ENCODE peak calls at places on chromosomes 3 and 15, in four cellular contexts. One of them, this sample, is unnamed.

GRCh38 chr3:196502775-196503181 is 790 bp downstream of the RNF168 start:
- DNase-seq in bronchial epithelial cell: peak; percentile 91
- DNase-seq in CD8-positive, alpha-beta T cell: peak; percentile 42
- DNase-seq in stomach: peak; percentile 46
- DNase-seq in this sample: peak; percentile 54

GRCh38 chr3:151307131-151307530 is 9.5 kb downstream of the GPR87 start:
- DNase-seq in bronchial epithelial cell: peak; percentile 72
- DNase-seq in stomach: no peak
- DNase-seq in CD8-positive, alpha-beta T cell: no peak
- DNase-seq in this sample: no peak

GRCh38 chr15:100880139-100880896 is 687 bp downstream of the ALDH1A3 start:
- DNase-seq in bronchial epithelial cell: no peak
- DNase-seq in stomach: no peak
- DNase-seq in CD8-positive, alpha-beta T cell: no peak
- DNase-seq in this sample: no peak

GRCh38 chr15:75204340-75205063 is 2.8 kb downstream of the C15orf39 start:
- DNase-seq in stomach: peak; percentile 92
- DNase-seq in bronchial epithelial cell: peak; percentile 86
- DNase-seq in CD8-positive, alpha-beta T cell: peak; percentile 73
- DNase-seq in this sample: peak; percentile 94

GRCh38 chr15:76674883-76675282 is 230.3 kb downstream of the SCAPER start:
- DNase-seq in bronchial epithelial cell: peak; percentile 29
- DNase-seq in stomach: no peak
- DNase-seq in CD8-positive, alpha-beta T cell: no peak
- DNase-seq in this sample: no peak

GRCh38 chr15:93210995-93211394 is 122.0 kb upstream of the RGMA start:
- DNase-seq in stomach: no peak
- DNase-seq in bronchial epithelial cell: peak; percentile 30
- DNase-seq in CD8-positive, alpha-beta T cell: no peak
- DNase-seq in this sample: no peak

GRCh38 chr3:78666458-78666800 is 1101.4 kb downstream of the ROBO1 start:
- DNase-seq in CD8-positive, alpha-beta T cell: no peak
- DNase-seq in bronchial epithelial cell: peak; percentile 89
- DNase-seq in stomach: no peak
- DNase-seq in this sample: no peak

GRCh38 chr15:83287541-83288027 is 3.1 kb upstream of the BNC1 start:
- DNase-seq in stomach: no peak
- DNase-seq in bronchial epithelial cell: peak; percentile 88
- DNase-seq in CD8-positive, alpha-beta T cell: no peak
- DNase-seq in this sample: no peak

GRCh38 chr3:88149146-88149515 is 628 bp upstream of the C3orf38 start:
- DNase-seq in stomach: no peak
- DNase-seq in bronchial epithelial cell: peak; percentile 44
- DNase-seq in CD8-positive, alpha-beta T cell: no peak
- DNase-seq in this sample: no peak

GRCh38 chr3:71345429-71346027 is 238.0 kb downstream of the FOXP1 start:
- DNase-seq in stomach: no peak
- DNase-seq in bronchial epithelial cell: no peak
- DNase-seq in CD8-positive, alpha-beta T cell: no peak
- DNase-seq in this sample: peak; percentile 37

GRCh38 chr3:53744351-53744750 is 101.9 kb downstream of the CHDH start:
- DNase-seq in stomach: peak; percentile 62
- DNase-seq in bronchial epithelial cell: no peak
- DNase-seq in CD8-positive, alpha-beta T cell: no peak
- DNase-seq in this sample: no peak

GRCh38 chr3:69855436-69856162 is 116.3 kb downstream of the MITF start:
- DNase-seq in CD8-positive, alpha-beta T cell: no peak
- DNase-seq in bronchial epithelial cell: no peak
- DNase-seq in stomach: no peak
- DNase-seq in this sample: no peak

GRCh38 chr3:111331306-111331705 is 210.7 kb upstream of the CD96 start:
- DNase-seq in CD8-positive, alpha-beta T cell: no peak
- DNase-seq in stomach: no peak
- DNase-seq in bronchial epithelial cell: no peak
- DNase-seq in this sample: no peak

GRCh38 chr15:45091161-45091560 is 22.8 kb downstream of the DUOX2 start:
- DNase-seq in bronchial epithelial cell: peak; percentile 55
- DNase-seq in CD8-positive, alpha-beta T cell: no peak
- DNase-seq in stomach: no peak
- DNase-seq in this sample: peak; percentile 9

GRCh38 chr3:158313344-158313927 is 203.5 kb downstream of the RSRC1 start:
- DNase-seq in CD8-positive, alpha-beta T cell: no peak
- DNase-seq in stomach: no peak
- DNase-seq in bronchial epithelial cell: peak; percentile 52
- DNase-seq in this sample: no peak

GRCh38 chr3:46449755-46450552 is 14.8 kb downstream of the LTF start:
- DNase-seq in CD8-positive, alpha-beta T cell: no peak
- DNase-seq in bronchial epithelial cell: peak; percentile 15
- DNase-seq in stomach: no peak
- DNase-seq in this sample: no peak

GRCh38 chr15:40594429-40594836 is 384 bp downstream of the KNL1 start:
- DNase-seq in bronchial epithelial cell: peak; percentile 37
- DNase-seq in stomach: no peak
- DNase-seq in CD8-positive, alpha-beta T cell: no peak
- DNase-seq in this sample: peak; percentile 70

GRCh38 chr3:155423526-155423925 is 130.0 kb upstream of the STRIT1 start:
- DNase-seq in bronchial epithelial cell: no peak
- DNase-seq in stomach: no peak
- DNase-seq in CD8-positive, alpha-beta T cell: no peak
- DNase-seq in this sample: no peak

GRCh38 chr3:146532406-146532805 is 12.0 kb downstream of the PLSCR1 start:
- DNase-seq in bronchial epithelial cell: no peak
- DNase-seq in CD8-positive, alpha-beta T cell: no peak
- DNase-seq in stomach: no peak
- DNase-seq in this sample: no peak

GRCh38 chr15:66961407-66961884 is 104.0 kb upstream of the SMAD3 start:
- DNase-seq in stomach: no peak
- DNase-seq in CD8-positive, alpha-beta T cell: no peak
- DNase-seq in bronchial epithelial cell: no peak
- DNase-seq in this sample: peak; percentile 28

GRCh38 chr3:25884981-25885380 is 95.1 kb downstream of the OXSM start:
- DNase-seq in bronchial epithelial cell: no peak
- DNase-seq in stomach: no peak
- DNase-seq in CD8-positive, alpha-beta T cell: no peak
- DNase-seq in this sample: no peak

GRCh38 chr3:171013822-171014748 is 12.4 kb downstream of the SLC2A2 start:
- DNase-seq in stomach: no peak
- DNase-seq in bronchial epithelial cell: no peak
- DNase-seq in CD8-positive, alpha-beta T cell: no peak
- DNase-seq in this sample: no peak

GRCh38 chr15:41810651-41811431 is 17.1 kb upstream of the JMJD7 start:
- DNase-seq in bronchial epithelial cell: no peak
- DNase-seq in CD8-positive, alpha-beta T cell: no peak
- DNase-seq in stomach: no peak
- DNase-seq in this sample: no peak

GRCh38 chr15:41806291-41807181 is 21.4 kb upstream of the JMJD7 start:
- DNase-seq in bronchial epithelial cell: peak; percentile 93
- DNase-seq in CD8-positive, alpha-beta T cell: no peak
- DNase-seq in stomach: peak; percentile 72
- DNase-seq in this sample: no peak

GRCh38 chr15:41811432-41812195 is 16.3 kb upstream of the JMJD7 start:
- DNase-seq in stomach: peak; percentile 89
- DNase-seq in CD8-positive, alpha-beta T cell: peak; percentile 67
- DNase-seq in bronchial epithelial cell: peak; percentile 66
- DNase-seq in this sample: peak; percentile 87

GRCh38 chr15:41809121-41809520 is 18.8 kb upstream of the JMJD7 start:
- DNase-seq in stomach: no peak
- DNase-seq in bronchial epithelial cell: no peak
- DNase-seq in CD8-positive, alpha-beta T cell: no peak
- DNase-seq in this sample: no peak

DNA sequence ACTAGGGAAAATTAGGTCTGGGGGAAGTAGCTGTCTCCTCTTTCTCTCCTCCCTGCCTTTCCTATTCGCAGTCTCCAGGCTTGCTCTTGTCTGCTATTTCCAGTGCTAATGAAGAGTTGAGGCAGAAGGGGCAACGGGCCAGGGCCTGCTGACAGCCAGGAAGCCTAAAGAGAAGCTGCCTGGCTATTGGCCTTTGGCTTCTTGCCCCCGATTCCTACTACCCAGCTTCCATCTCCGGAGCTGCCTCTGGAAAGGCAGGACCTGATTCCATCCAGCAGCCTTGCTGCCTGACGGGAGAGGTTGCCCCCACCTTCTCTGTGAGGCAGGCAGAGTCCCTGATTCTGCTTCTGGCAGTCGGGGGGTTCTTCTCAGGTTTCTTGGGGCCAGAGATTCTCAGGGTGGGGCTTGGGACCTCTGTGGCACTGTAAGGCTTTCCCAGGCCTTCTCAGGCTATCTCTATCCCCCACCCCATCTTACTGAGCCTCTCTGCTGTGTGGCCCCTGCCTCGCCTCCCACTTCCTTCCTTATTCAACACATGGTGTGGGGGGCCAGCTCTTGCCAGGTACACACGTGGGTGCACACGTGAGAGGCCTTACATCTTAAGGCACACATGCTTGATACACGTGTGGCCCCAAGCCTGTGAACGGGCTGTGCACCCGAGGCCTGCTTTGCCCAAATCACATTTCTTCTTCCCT is 18.2 kb upstream of the JMJD7 start:
- DNase-seq in stomach: no peak
- DNase-seq in bronchial epithelial cell: no peak
- DNase-seq in CD8-positive, alpha-beta T cell: no peak
- DNase-seq in this sample: no peak
- H3K36me3 ChIP-seq in stomach: peaks cover 51% of the 10 kb centered on the region
- H3K36me3 ChIP-seq in bronchial epithelial cell: peaks cover 27% of the 10 kb centered on the region
- H3K36me3 ChIP-seq in CD8-positive, alpha-beta T cell: no peaks in the 10 kb centered on the region
- H3K36me3 ChIP-seq in this sample: peaks cover 10% of the 10 kb centered on the region

DNA sequence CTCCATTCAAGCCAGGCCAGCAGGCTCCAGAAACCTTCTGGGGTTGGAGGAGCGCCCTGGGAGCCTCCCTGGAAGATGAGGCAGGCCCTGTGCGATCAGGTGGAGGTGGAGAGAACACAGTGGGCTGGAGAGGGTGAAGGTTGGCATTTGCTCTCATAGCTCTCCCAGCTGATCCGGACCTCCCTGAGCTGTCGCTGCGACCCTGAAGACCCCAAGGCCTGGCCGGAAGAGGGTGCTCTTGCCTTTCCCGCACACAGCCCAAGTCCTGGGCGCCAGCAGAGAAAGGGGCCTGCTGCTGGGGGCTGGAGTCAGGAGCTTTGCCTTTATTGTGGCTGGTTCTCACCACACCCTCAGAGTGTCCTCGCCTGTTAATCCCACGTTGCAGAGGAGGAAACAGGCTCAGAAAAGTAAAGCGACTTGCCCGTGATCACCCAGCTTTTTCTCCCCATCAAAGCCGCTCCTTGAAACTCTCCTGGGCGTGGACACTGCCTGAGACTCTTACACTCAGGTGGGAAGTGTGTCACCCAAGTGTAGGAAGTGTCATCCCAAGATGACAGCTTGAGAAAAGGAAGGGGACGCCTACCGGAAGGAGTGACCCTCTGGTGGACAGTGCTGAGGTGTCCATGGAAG is 8.6 kb upstream of the RPL29 start:
- DNase-seq in stomach: no peak
- DNase-seq in CD8-positive, alpha-beta T cell: no peak
- DNase-seq in bronchial epithelial cell: peak; percentile 17
- DNase-seq in this sample: no peak
- TF ChIP-seq CTCF in stomach: no peak
- TF ChIP-seq CTCF in CD8-positive, alpha-beta T cell: no peak
- TF ChIP-seq CTCF in bronchial epithelial cell: peak; percentile 57
- TF ChIP-seq CTCF in this sample: peak; percentile 71

GRCh38 chr3:186024210-186024609 is 84.7 kb downstream of the ETV5 start:
- DNase-seq in CD8-positive, alpha-beta T cell: no peak
- DNase-seq in bronchial epithelial cell: no peak
- DNase-seq in stomach: no peak
- DNase-seq in this sample: peak; percentile 57

GRCh38 chr3:186021673-186022362 is 84.0 kb upstream of the TRA2B start:
- DNase-seq in CD8-positive, alpha-beta T cell: no peak
- DNase-seq in stomach: no peak
- DNase-seq in bronchial epithelial cell: peak; percentile 50
- DNase-seq in this sample: peak; percentile 34

GRCh38 chr3:186022931-186023330 is 85.1 kb upstream of the TRA2B start:
- DNase-seq in CD8-positive, alpha-beta T cell: no peak
- DNase-seq in stomach: no peak
- DNase-seq in bronchial epithelial cell: no peak
- DNase-seq in this sample: no peak

DNA sequence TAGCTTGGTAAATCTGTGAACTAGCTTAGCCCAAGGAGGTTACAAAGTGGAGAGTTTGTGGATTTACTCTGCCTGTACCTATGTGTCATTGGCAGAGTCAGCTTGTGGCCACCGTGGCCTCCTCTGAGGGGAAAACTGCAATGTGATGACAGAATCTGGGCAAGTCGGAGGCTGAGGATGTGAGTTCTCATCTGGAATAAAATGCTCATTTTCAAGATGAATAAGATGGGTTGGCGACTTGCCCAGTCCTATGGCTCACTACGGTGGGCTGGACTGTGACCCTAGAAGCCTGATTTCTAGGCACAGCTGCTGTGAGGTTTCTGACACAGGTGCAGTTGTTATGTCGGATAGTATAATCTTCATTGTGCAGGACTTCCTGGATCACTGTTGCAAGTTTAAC is 83.7 kb downstream of the ETV5 start:
- DNase-seq in stomach: no peak
- DNase-seq in CD8-positive, alpha-beta T cell: no peak
- DNase-seq in bronchial epithelial cell: no peak
- DNase-seq in this sample: no peak
- H3K36me3 ChIP-seq in stomach: no peaks in the 10 kb centered on the region
- H3K36me3 ChIP-seq in CD8-positive, alpha-beta T cell: no peaks in the 10 kb centered on the region
- H3K36me3 ChIP-seq in bronchial epithelial cell: no peaks in the 10 kb centered on the region
- H3K36me3 ChIP-seq in this sample: no peaks in the 10 kb centered on the region

DNA sequence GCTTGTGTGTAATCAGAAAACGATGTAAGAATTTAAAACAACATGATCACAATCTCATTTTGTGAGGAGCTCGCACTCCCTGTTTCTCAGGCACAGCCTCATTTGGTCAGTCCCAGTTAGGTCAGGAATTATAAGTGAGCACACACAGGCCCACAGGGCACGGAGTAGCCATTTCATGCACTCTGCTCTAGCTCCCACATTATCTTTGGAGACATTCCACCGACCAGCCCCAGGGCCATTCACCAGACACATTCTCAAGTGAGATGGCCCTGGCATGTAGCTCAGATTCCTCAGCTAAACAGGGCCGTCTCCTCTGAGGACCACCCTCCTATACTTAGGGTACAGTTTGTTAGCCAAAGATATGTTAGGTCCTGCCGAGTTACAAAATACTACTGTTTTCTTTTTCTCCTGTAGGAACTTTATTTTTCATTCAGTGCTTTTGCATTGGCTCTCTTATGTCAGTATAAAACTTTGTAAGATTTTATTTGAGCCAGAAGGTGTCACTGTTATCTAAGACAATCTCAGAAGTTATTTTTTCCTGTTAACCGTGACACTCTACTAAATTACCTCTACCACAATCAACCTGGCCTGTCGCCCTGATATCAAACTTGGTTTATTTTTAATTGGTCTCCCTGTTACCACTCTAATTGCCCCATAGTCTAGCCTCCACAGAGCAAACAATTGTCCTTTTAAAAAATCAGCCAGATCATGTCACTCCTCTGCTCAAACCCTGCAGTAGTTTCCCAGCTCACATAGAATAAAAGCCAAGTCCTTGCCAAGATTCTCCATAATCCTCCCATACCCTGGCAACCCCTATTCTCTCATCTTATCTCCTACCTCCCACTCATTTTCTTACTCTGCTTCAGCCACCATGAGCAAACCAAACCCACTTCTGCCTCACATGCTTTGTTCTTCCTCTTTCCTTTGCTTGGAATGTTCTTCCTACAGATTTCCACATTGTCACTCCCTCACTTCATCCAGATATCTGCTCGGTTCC is 105.7 kb downstream of the PPP2R3A start:
- DNase-seq in stomach: no peak
- DNase-seq in bronchial epithelial cell: peak; percentile 13
- DNase-seq in CD8-positive, alpha-beta T cell: no peak
- DNase-seq in this sample: no peak
- TF ChIP-seq CTCF in stomach: no peak
- TF ChIP-seq CTCF in bronchial epithelial cell: no peak
- TF ChIP-seq CTCF in CD8-positive, alpha-beta T cell: no peak
- TF ChIP-seq CTCF in this sample: no peak

This sample was measured in tibial artery.